ENCODE peak calls at places on chromosomes 4 and X, in six cellular contexts. U, V, C, F, Y and L are unnamed samples.

GRCh38 chrX:57156397-57157049 is 19.3 kb upstream of the SPIN2A start:
- DNase-seq in U (no peak), V (peak), C (no peak), F (no peak), Y (no peak), L (no peak)

GRCh38 chrX:109840585-109840984 is 107.5 kb upstream of the ACSL4 start:
- DNase-seq in U (no peak), V (no peak), C (no peak), F (no peak), Y (no peak), L (no peak)

GRCh38 chr4:912548-913279 is 19.4 kb downstream of the GAK start:
- DNase-seq in U (peak), V (no peak), C (no peak), F (no peak), Y (no peak), L (no peak)

GRCh38 chr4:3451956-3452355 is 10.2 kb downstream of the HGFAC start:
- DNase-seq in U (no peak), V (no peak), C (no peak), F (no peak), Y (no peak), L (no peak)

GRCh38 chr4:41448935-41449334 is 89.0 kb upstream of the LIMCH1 start:
- DNase-seq in U (no peak), V (no peak), C (no peak), F (no peak), Y (no peak), L (no peak)

GRCh38 chr4:69517674-69518073 is 22.0 kb upstream of the UGT2B4 start:
- DNase-seq in U (no peak), V (no peak), C (no peak), F (no peak), Y (no peak), L (no peak)

GRCh38 chr4:6693274-6694176 is at the start of gene S100P:
- DNase-seq in U (no peak), V (no peak), C (no peak), F (no peak), Y (no peak), L (no peak)

GRCh38 chr4:156638925-156639605 is 332.5 kb downstream of the PDGFC start:
- DNase-seq in U (no peak), V (no peak), C (no peak), F (no peak), Y (no peak), L (no peak)

GRCh38 chr4:31104033-31104432 is 383.9 kb downstream of the PCDH7 start:
- DNase-seq in U (no peak), V (no peak), C (no peak), F (no peak), Y (no peak), L (no peak)

GRCh38 chr4:159401791-159402380 is 299.0 kb downstream of the RAPGEF2 start:
- DNase-seq in U (no peak), V (no peak), C (no peak), F (no peak), Y (no peak), L (no peak)

GRCh38 chrX:69107747-69108410 is 57.4 kb downstream of the PJA1 start:
- DNase-seq in U (no peak), V (no peak), C (no peak), F (no peak), Y (no peak), L (no peak)

GRCh38 chrX:108304210-108304609 is 134.0 kb downstream of the COL4A6 start:
- DNase-seq in U (no peak), V (no peak), C (no peak), F (no peak), Y (no peak), L (no peak)
- TF ChIP-seq CTCF in U (no peak), V (no peak), C (peak), F (no peak), Y (peak), L (peak)

GRCh38 chrX:50168305-50168704 is 32.5 kb downstream of the AKAP4 start:
- DNase-seq in U (no peak), V (no peak), C (no peak), F (no peak), Y (no peak), L (no peak)
- TF ChIP-seq CTCF in U (no peak), V (no peak), C (no peak), F (no peak), Y (no peak), L (no peak)

GRCh38 chrX:64229145-64229544 is 1.3 kb downstream of the ASB12 start:
- DNase-seq in U (no peak), V (no peak), C (no peak), F (no peak), Y (no peak), L (no peak)

DNA sequence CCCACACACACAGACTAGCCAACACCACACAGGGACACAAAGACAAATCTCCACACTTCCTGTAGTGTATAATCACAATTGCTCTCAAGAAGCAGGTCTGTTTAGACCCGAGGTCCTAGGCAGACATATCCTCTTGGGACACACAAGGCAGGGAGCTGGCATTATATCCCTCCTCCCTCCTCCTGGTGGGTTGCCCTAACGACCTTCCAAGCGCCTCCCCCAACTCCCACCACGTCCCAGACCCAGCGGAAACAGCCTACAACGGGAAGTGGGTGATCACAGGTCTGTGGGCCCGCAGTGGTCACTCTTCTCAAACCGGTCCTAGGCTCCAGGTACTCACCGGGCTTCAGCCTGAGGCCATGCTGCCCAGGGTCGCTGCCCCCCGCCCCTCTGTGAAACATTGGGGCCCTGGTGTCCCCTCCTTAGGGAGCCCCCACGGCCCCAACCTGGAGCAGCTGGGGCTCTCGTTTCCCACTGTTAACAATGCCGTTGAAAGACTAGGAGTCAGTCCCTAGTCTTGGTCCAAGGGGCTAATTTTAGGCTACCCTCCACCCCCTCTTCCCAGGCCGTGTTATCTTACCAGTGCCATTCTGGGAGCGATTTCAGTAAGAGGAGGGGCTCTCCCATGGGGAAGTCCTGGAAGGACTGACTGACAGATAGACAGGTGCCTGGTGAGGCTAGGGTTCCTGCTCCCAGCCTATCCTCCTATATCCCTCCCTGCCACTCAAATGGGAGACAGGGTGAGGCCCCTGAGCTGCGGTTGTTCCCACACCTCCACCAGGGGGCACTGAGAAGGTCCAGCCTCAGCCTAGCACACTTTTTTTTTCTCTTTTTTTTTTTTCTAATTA is at the start of gene ASB12:
- DNase-seq in U (no peak), V (peak), C (no peak), F (no peak), Y (no peak), L (no peak)
- TF ChIP-seq CTCF in U (no peak), V (peak), C (peak), F (no peak), Y (no peak), L (no peak)

DNA sequence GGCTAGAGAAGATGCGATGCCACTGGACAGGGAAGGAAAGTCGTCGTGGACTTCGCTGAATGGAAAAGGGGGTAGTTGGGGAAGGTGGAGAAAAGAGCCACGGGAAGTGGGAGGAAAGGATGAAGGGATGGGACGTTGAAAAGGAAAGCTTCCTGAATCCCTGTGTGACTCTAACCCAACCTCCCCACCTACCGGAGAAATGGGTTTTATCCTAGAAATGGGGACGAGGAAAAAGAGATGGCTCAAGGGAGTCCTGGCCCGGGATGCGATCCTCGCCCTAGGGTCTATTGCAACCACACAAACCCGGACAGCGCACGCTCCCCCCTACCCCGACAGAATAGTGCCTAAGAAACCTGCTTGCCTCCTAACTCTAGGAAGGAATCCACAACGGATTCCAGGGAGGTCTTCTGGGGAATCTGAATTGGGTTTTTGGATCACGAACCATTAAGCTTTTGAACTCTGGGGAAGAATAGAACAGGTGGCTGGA is 738 bp upstream of the TSPAN5 start:
- DNase-seq in U (no peak), V (peak), C (no peak), F (no peak), Y (no peak), L (no peak)
- TF ChIP-seq CTCF in U (no peak), V (no peak), C (no peak), F (no peak), Y (no peak), L (no peak)

DNA sequence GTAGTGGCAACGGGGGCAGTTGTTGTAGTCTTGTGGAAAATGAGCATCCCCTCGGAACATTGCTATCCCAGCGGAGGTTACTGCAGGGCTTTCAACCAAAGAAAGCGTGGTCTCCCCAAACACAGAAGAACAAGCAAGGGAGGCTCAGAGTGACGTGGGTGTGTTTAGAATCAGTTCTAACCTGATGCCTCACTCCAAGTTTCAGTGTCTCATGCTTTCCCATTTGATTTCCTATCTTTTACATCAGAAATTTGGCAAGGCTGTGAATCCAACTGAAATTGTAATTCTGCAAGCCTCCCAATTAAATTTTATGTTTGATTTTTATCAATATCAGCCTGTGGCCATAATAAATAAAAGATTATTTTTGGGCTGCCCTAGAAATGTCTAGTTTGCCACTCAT is 156.1 kb upstream of the LNX1 start:
- DNase-seq in U (no peak), V (no peak), C (no peak), F (no peak), Y (no peak), L (no peak)
- TF ChIP-seq CTCF in U (no peak), V (no peak), C (no peak), F (no peak), Y (no peak), L (no peak)

DNA sequence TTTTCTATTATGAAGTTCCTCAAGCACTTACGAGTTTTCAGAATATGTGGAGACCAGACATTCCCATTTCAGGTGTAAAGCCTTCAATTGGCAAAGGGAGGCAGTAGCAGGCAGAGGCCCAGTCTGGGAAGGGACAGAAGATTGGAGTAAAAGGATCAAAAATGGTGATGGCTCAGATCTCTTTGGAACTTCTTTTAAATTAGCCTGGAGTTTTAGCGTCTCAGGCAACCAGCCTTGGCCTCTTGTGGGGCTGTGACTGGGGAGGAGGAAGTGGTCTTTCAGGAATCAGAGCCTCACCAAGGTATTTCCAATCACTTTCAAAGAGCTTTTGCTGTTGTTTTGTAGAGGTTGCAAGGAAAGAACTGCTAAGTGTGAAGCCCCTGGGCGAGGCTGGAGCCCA is 239.1 kb downstream of the FRAS1 start:
- DNase-seq in U (no peak), V (no peak), C (no peak), F (no peak), Y (no peak), L (no peak)
- TF ChIP-seq CTCF in U (no peak), V (no peak), C (no peak), F (no peak), Y (no peak), L (no peak)